ENCODE peak calls at places on chromosomes 13 and 19, in five cellular contexts. K, Y, R, E and O are unnamed samples.
A peak's percentile ranks its signal among the peaks of the same experiment; 100 is the strongest.

GRCh38 chr13:93169980-93170379 is 56.6 kb upstream of the GPC6 start:
- DNase-seq in K (no peak), Y (peak; percentile 89), R (peak; percentile 38), E (no peak), O (no peak)

GRCh38 chr13:106151056-106151699 is 384.3 kb downstream of the EFNB2 start:
- DNase-seq in K (no peak), Y (peak; percentile 90), R (peak; percentile 95), E (no peak), O (no peak)

GRCh38 chr19:54448037-54448773 is 794 bp upstream of the LENG8 start:
- DNase-seq in K (peak; percentile 59), Y (peak; percentile 56), R (no peak), E (no peak), O (peak; percentile 38)

GRCh38 chr13:112510987-112511715 is 76.8 kb downstream of the TUBGCP3 start:
- DNase-seq in K (peak; percentile 36), Y (peak; percentile 1), R (no peak), E (no peak), O (no peak)

GRCh38 chr19:15238639-15239155 is 6.4 kb upstream of the EPHX3 start:
- DNase-seq in K (no peak), Y (no peak), R (no peak), E (no peak), O (no peak)

GRCh38 chr19:32651729-32652140 is 23.2 kb downstream of the ANKRD27 start:
- DNase-seq in K (no peak), Y (peak; percentile 65), R (no peak), E (no peak), O (peak; percentile 34)

GRCh38 chr13:112510002-112510780 is 77.8 kb downstream of the TUBGCP3 start:
- DNase-seq in K (peak; percentile 15), Y (peak; percentile 83), R (peak; percentile 29), E (no peak), O (peak; percentile 33)

GRCh38 chr13:26561636-26562537 is 4.4 kb downstream of the WASF3 start:
- DNase-seq in K (no peak), Y (peak; percentile 79), R (no peak), E (no peak), O (peak; percentile 20)

GRCh38 chr19:18046066-18046718 is 38.2 kb downstream of the ARRDC2 start:
- DNase-seq in K (peak; percentile 35), Y (peak; percentile 67), R (peak; percentile 58), E (no peak), O (no peak)

GRCh38 chr19:45009625-45010255 is 8.5 kb downstream of the RELB start:
- DNase-seq in K (no peak), Y (no peak), R (no peak), E (no peak), O (no peak)

GRCh38 chr19:41530761-41531301 is 45.1 kb upstream of the CEACAM21 start:
- DNase-seq in K (no peak), Y (peak; percentile 27), R (no peak), E (no peak), O (no peak)

GRCh38 chr13:107203146-107203847 is 635.4 kb upstream of the ARGLU1 start:
- DNase-seq in K (no peak), Y (peak; percentile 39), R (no peak), E (no peak), O (peak; percentile 27)

GRCh38 chr13:107275945-107276614 is 708.1 kb upstream of the ARGLU1 start:
- DNase-seq in K (no peak), Y (peak; percentile 61), R (peak; percentile 59), E (no peak), O (no peak)

GRCh38 chr19:611506-611869 is 21.8 kb downstream of the HCN2 start:
- DNase-seq in K (peak; percentile 84), Y (peak; percentile 93), R (peak; percentile 76), E (no peak), O (no peak)

GRCh38 chr19:18520848-18521691 is 800 bp downstream of the ELL start:
- DNase-seq in K (peak; percentile 43), Y (no peak), R (no peak), E (no peak), O (peak; percentile 33)

GRCh38 chr13:57627663-57628062 is 3.9 kb upstream of the PCDH17 start:
- DNase-seq in K (no peak), Y (peak; percentile 52), R (no peak), E (no peak), O (no peak)

GRCh38 chr13:44783987-44784734 is 205.1 kb downstream of the NUFIP1 start:
- DNase-seq in K (no peak), Y (no peak), R (no peak), E (no peak), O (no peak)

GRCh38 chr13:91112191-91112579 is 235.3 kb upstream of the MIR17HG start:
- DNase-seq in K (no peak), Y (no peak), R (no peak), E (no peak), O (no peak)

GRCh38 chr19:54248016-54248601 is 5.5 kb upstream of the LILRA6 start:
- DNase-seq in K (peak; percentile 64), Y (peak; percentile 51), R (no peak), E (no peak), O (no peak)

GRCh38 chr13:31538067-31539042 is 201.0 kb upstream of the RXFP2 start:
- DNase-seq in K (no peak), Y (peak; percentile 65), R (peak; percentile 28), E (no peak), O (no peak)
- TF ChIP-seq CTCF in K (no peak), Y (peak; percentile 79), R (peak; percentile 41), E (peak; percentile 31), O (peak; percentile 65)

GRCh38 chr13:41056194-41056593 is 5.1 kb upstream of the WBP4 start:
- DNase-seq in K (no peak), Y (no peak), R (no peak), E (no peak), O (no peak)

GRCh38 chr13:41052441-41052840 is 8.9 kb upstream of the WBP4 start:
- DNase-seq in K (no peak), Y (no peak), R (no peak), E (no peak), O (no peak)

GRCh38 chr13:41054919-41055619 is 6.2 kb upstream of the WBP4 start:
- DNase-seq in K (no peak), Y (no peak), R (no peak), E (no peak), O (no peak)

GRCh38 chr13:41053384-41053826 is 7.9 kb upstream of the WBP4 start:
- DNase-seq in K (no peak), Y (peak; percentile 66), R (no peak), E (no peak), O (no peak)

DNA sequence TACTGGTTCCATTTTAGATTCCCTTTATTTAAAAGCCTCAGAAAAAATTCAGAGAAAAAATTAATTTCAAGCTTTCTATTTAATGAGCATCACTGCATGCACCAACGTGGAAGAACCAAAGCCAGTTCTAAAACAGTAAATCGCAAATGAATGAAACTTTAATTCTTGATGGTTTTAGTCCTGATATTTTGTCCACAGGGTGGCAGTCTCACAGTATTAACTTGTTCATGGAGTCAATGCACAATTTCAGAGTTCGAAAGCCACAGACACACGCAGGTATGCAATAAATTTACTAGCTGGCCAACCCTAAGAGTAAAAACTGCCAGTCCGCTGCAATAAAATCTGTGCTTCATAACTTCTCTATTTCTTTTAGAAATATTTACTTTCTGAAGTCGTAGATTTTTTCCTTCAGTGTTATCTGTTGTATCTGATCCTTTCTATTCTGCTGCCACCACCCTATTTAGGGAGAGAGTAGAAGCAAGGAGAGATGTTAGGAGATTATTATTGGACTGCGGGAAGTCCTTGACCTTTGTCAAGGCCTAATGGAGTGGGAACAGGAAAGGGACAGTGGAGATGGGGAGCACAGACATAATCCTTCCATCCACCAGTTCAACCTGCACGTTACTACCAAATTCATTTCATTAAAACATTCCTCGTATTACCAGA is 7.0 kb upstream of the WBP4 start:
- DNase-seq in K (peak; percentile 60), Y (peak; percentile 78), R (no peak), E (no peak), O (peak; percentile 9)
- TF ChIP-seq CTCF in K (peak; percentile 76), Y (peak; percentile 61), R (peak; percentile 32), E (peak; percentile 50), O (peak; percentile 76)

GRCh38 chr13:33543089-33543459 is 257.5 kb upstream of the STARD13 start:
- DNase-seq in K (no peak), Y (no peak), R (no peak), E (no peak), O (no peak)
- TF ChIP-seq CTCF in K (no peak), Y (no peak), R (no peak), E (no peak), O (no peak)

GRCh38 chr13:66689628-66690027 is 540.5 kb downstream of the PCDH9 start:
- DNase-seq in K (no peak), Y (peak; percentile 80), R (no peak), E (no peak), O (no peak)
- TF ChIP-seq CTCF in K (no peak), Y (peak; percentile 73), R (no peak), E (no peak), O (peak; percentile 30)

GRCh38 chr19:51777570-51778460 is 16.8 kb downstream of the FPR2 start:
- DNase-seq in K (peak; percentile 54), Y (peak; percentile 97), R (peak; percentile 50), E (no peak), O (peak; percentile 44)
- TF ChIP-seq CTCF in K (peak; percentile 80), Y (peak; percentile 80), R (peak; percentile 77), E (peak; percentile 61), O (peak; percentile 83)

GRCh38 chr19:11598746-11599145 is 1.5 kb downstream of the ZNF627 start:
- DNase-seq in K (no peak), Y (no peak), R (no peak), E (no peak), O (no peak)

GRCh38 chr19:11596156-11596555 is 1.1 kb upstream of the ZNF627 start:
- DNase-seq in K (no peak), Y (no peak), R (no peak), E (no peak), O (no peak)

GRCh38 chr19:11598103-11598483 is 810 bp downstream of the ZNF627 start:
- DNase-seq in K (no peak), Y (no peak), R (no peak), E (no peak), O (no peak)

GRCh38 chr19:11594084-11594483 is 3.2 kb upstream of the ZNF627 start:
- DNase-seq in K (no peak), Y (no peak), R (no peak), E (no peak), O (no peak)

GRCh38 chr19:11597202-11598102 is at the start of gene ZNF627:
- DNase-seq in K (peak; percentile 100), Y (peak; percentile 99), R (peak; percentile 99), E (peak; percentile 99), O (peak; percentile 97)
- TF ChIP-seq CTCF in K (peak; percentile 5), Y (no peak), R (no peak), E (peak; percentile 19), O (peak; percentile 34)

GRCh38 chr19:51783373-51783772 is 11.6 kb upstream of the FPR3 start:
- DNase-seq in K (peak; percentile 38), Y (peak; percentile 62), R (peak; percentile 29), E (no peak), O (no peak)
- TF ChIP-seq CTCF in K (peak; percentile 29), Y (peak; percentile 52), R (peak; percentile 51), E (no peak), O (no peak)